ENCODE peak calls at places on chromosomes 11 and 22, in four cellular contexts. X is H7; N is activated T-cell treated with anti-CD3 and anti-CD28 coated beads, Interleukin-2, amount 50 U/mL, for 72 hours; Z is iPS-NIHi11. I is an unnamed sample.

GRCh38 chr22:31177420-31178162 is 17.6 kb downstream of the RNF185 start:
- DNase-seq in X (no peak), N (no peak), Z (no peak), I (no peak)

GRCh38 chr11:10051868-10052586 is 242.0 kb downstream of the SBF2 start:
- DNase-seq in X (no peak), N (no peak), Z (no peak), I (no peak)

GRCh38 chr11:69705246-69705856 is 1.5 kb upstream of the FGF19 start:
- DNase-seq in X (peak), N (no peak), Z (no peak), I (no peak)

GRCh38 chr11:9780929-9781328 is 117.1 kb downstream of the SWAP70 start:
- DNase-seq in X (no peak), N (no peak), Z (no peak), I (no peak)

GRCh38 chr11:74966651-74967050 is 17.6 kb downstream of the SPCS2 start:
- DNase-seq in X (no peak), N (no peak), Z (no peak), I (no peak)

GRCh38 chr11:4025957-4026324 is 68.7 kb upstream of the RRM1 start:
- DNase-seq in X (no peak), N (no peak), Z (no peak), I (no peak)

GRCh38 chr22:49701380-49702067 is 126.1 kb downstream of the BRD1 start:
- DNase-seq in X (peak), N (no peak), Z (peak), I (no peak)

GRCh38 chr22:40385041-40385782 is 14.8 kb downstream of the SGSM3 start:
- DNase-seq in X (no peak), N (peak), Z (no peak), I (peak)

GRCh38 chr11:116642902-116643301 is 129.9 kb downstream of the BUD13 start:
- DNase-seq in X (no peak), N (no peak), Z (no peak), I (no peak)

GRCh38 chr11:1943977-1944376 is 3.2 kb upstream of the MRPL23 start:
- DNase-seq in X (no peak), N (peak), Z (no peak), I (no peak)

GRCh38 chr22:25362215-25362882 is 142.9 kb downstream of the CRYBB2 start:
- DNase-seq in X (peak), N (peak), Z (peak), I (peak)

GRCh38 chr11:44260081-44260480 is 49.9 kb downstream of the ALX4 start:
- DNase-seq in X (no peak), N (no peak), Z (no peak), I (no peak)

GRCh38 chr11:104731890-104732289 is 166.4 kb downstream of the CASP12 start:
- DNase-seq in X (no peak), N (peak), Z (no peak), I (peak)

GRCh38 chr11:7936615-7937014 is 4.9 kb downstream of the OR10A3 start:
- DNase-seq in X (no peak), N (no peak), Z (no peak), I (no peak)

GRCh38 chr22:33116846-33117547 is 58.8 kb upstream of the SYN3 start:
- DNase-seq in X (no peak), N (peak), Z (no peak), I (no peak)

GRCh38 chr11:69587454-69588081 is 53.4 kb upstream of the CCND1 start:
- DNase-seq in X (no peak), N (no peak), Z (no peak), I (no peak)

GRCh38 chr11:118434553-118435232 is 1.6 kb upstream of the KMT2A start:
- DNase-seq in X (peak), N (peak), Z (peak), I (peak)

GRCh38 chr22:20422965-20423635 is 14.5 kb downstream of the SCARF2 start:
- DNase-seq in X (no peak), N (no peak), Z (no peak), I (no peak)

GRCh38 chr11:95337175-95337957 is 106.4 kb upstream of the SESN3 start:
- DNase-seq in X (peak), N (peak), Z (no peak), I (peak)

GRCh38 chr11:86934263-86934932 is 20.8 kb downstream of the FZD4 start:
- DNase-seq in X (no peak), N (no peak), Z (no peak), I (no peak)

GRCh38 chr11:117376517-117376916 is 48.9 kb downstream of the CEP164 start:
- DNase-seq in X (no peak), N (no peak), Z (no peak), I (no peak)

GRCh38 chr11:48055292-48056132 is 75.2 kb downstream of the PTPRJ start:
- DNase-seq in X (no peak), N (peak), Z (peak), I (peak)

GRCh38 chr11:108498046-108498815 is at the start of gene POGLUT3:
- DNase-seq in X (peak), N (peak), Z (peak), I (peak)

GRCh38 chr22:28230682-28231081 is 311.6 kb upstream of the PITPNB start:
- DNase-seq in X (no peak), N (no peak), Z (no peak), I (no peak)

GRCh38 chr11:30758012-30758411 is 171.9 kb upstream of the MPPED2 start:
- DNase-seq in X (no peak), N (no peak), Z (no peak), I (no peak)

GRCh38 chr11:70415176-70415575 is 16.8 kb downstream of the CTTN start:
- DNase-seq in X (no peak), N (no peak), Z (no peak), I (no peak)

GRCh38 chr11:113373306-113373705 is 14.3 kb upstream of the ANKK1 start:
- DNase-seq in X (no peak), N (no peak), Z (no peak), I (no peak)

GRCh38 chr11:124310746-124311145 is 3.0 kb downstream of the OR8D1 start:
- DNase-seq in X (no peak), N (no peak), Z (no peak), I (no peak)

GRCh38 chr22:49993649-49994360 is 18.8 kb downstream of the IL17REL start:
- DNase-seq in X (no peak), N (no peak), Z (no peak), I (no peak)

GRCh38 chr22:27827586-27828213 is 26.1 kb upstream of the MN1 start:
- DNase-seq in X (no peak), N (no peak), Z (no peak), I (no peak)

GRCh38 chr11:126871792-126872191 is 128.8 kb downstream of the KIRREL3 start:
- DNase-seq in X (no peak), N (no peak), Z (no peak), I (no peak)

GRCh38 chr11:12426176-12426575 is 48.8 kb downstream of the PARVA start:
- DNase-seq in X (no peak), N (no peak), Z (no peak), I (no peak)

GRCh38 chr11:45373506-45373905 is 87.4 kb upstream of the SYT13 start:
- DNase-seq in X (no peak), N (no peak), Z (no peak), I (no peak)

I was measured in activated naive CD4-positive, alpha-beta T cell treated with Interleukin-2 at 50 U/mL for 16 hours.